ENCODE peak calls at places on chromosomes 1 and 21, in four cellular contexts. One of them, this sample, is unnamed.

GRCh38 chr1:72284084-72284397 is 1.7 kb upstream of the NEGR1 start:
- DNase-seq in anterior cingulate cortex: no peak
- DNase-seq in chondrocyte: no peak
- DNase-seq in activated CD8-positive, alpha-beta memory T cell treated with anti-CD3 and anti-CD28 coated beads for 48 hours: no peak
- DNase-seq in this sample: no peak

GRCh38 chr21:41107602-41108001 is 60.4 kb upstream of the BACE2 start:
- DNase-seq in chondrocyte: no peak
- DNase-seq in activated CD8-positive, alpha-beta memory T cell treated with anti-CD3 and anti-CD28 coated beads for 48 hours: no peak
- DNase-seq in anterior cingulate cortex: no peak
- DNase-seq in this sample: no peak

GRCh38 chr1:110383311-110383990 is 7.4 kb downstream of the SLC16A4 start:
- DNase-seq in chondrocyte: no peak
- DNase-seq in anterior cingulate cortex: no peak
- DNase-seq in activated CD8-positive, alpha-beta memory T cell treated with anti-CD3 and anti-CD28 coated beads for 48 hours: no peak
- DNase-seq in this sample: no peak

GRCh38 chr1:234495231-234495990 is 16.4 kb upstream of the TARBP1 start:
- DNase-seq in activated CD8-positive, alpha-beta memory T cell treated with anti-CD3 and anti-CD28 coated beads for 48 hours: no peak
- DNase-seq in anterior cingulate cortex: no peak
- DNase-seq in chondrocyte: no peak
- DNase-seq in this sample: no peak

GRCh38 chr21:25911730-25912401 is 177.1 kb downstream of the GABPA start:
- DNase-seq in activated CD8-positive, alpha-beta memory T cell treated with anti-CD3 and anti-CD28 coated beads for 48 hours: no peak
- DNase-seq in anterior cingulate cortex: peak; percentile 35
- DNase-seq in chondrocyte: no peak
- DNase-seq in this sample: no peak

GRCh38 chr1:37486680-37487618 is 12.6 kb downstream of the ZC3H12A start:
- DNase-seq in anterior cingulate cortex: peak; percentile 76
- DNase-seq in activated CD8-positive, alpha-beta memory T cell treated with anti-CD3 and anti-CD28 coated beads for 48 hours: peak; percentile 79
- DNase-seq in chondrocyte: no peak
- DNase-seq in this sample: peak; percentile 76

GRCh38 chr21:41899431-41900202 is 20.5 kb upstream of the PRDM15 start:
- DNase-seq in chondrocyte: no peak
- DNase-seq in activated CD8-positive, alpha-beta memory T cell treated with anti-CD3 and anti-CD28 coated beads for 48 hours: no peak
- DNase-seq in anterior cingulate cortex: no peak
- DNase-seq in this sample: no peak

GRCh38 chr1:65459397-65459768 is 38.9 kb downstream of the LEPR start:
- DNase-seq in chondrocyte: no peak
- DNase-seq in anterior cingulate cortex: no peak
- DNase-seq in activated CD8-positive, alpha-beta memory T cell treated with anti-CD3 and anti-CD28 coated beads for 48 hours: no peak
- DNase-seq in this sample: no peak

GRCh38 chr1:48571303-48571987 is 99.4 kb upstream of the SPATA6 start:
- DNase-seq in anterior cingulate cortex: no peak
- DNase-seq in activated CD8-positive, alpha-beta memory T cell treated with anti-CD3 and anti-CD28 coated beads for 48 hours: no peak
- DNase-seq in chondrocyte: no peak
- DNase-seq in this sample: no peak

GRCh38 chr1:28199328-28200233 is 23.1 kb upstream of the PTAFR start:
- DNase-seq in chondrocyte: no peak
- DNase-seq in anterior cingulate cortex: no peak
- DNase-seq in activated CD8-positive, alpha-beta memory T cell treated with anti-CD3 and anti-CD28 coated beads for 48 hours: peak; percentile 31
- DNase-seq in this sample: no peak

GRCh38 chr1:55877440-55878232 is 662.5 kb upstream of the USP24 start:
- DNase-seq in chondrocyte: no peak
- DNase-seq in activated CD8-positive, alpha-beta memory T cell treated with anti-CD3 and anti-CD28 coated beads for 48 hours: no peak
- DNase-seq in anterior cingulate cortex: no peak
- DNase-seq in this sample: no peak

GRCh38 chr21:44911384-44912157 is 9.1 kb downstream of the ITGB2 start:
- DNase-seq in activated CD8-positive, alpha-beta memory T cell treated with anti-CD3 and anti-CD28 coated beads for 48 hours: no peak
- DNase-seq in chondrocyte: no peak
- DNase-seq in anterior cingulate cortex: peak; percentile 67
- DNase-seq in this sample: no peak

GRCh38 chr1:70714149-70714548 is 303.1 kb downstream of the CTH start:
- DNase-seq in anterior cingulate cortex: no peak
- DNase-seq in chondrocyte: no peak
- DNase-seq in activated CD8-positive, alpha-beta memory T cell treated with anti-CD3 and anti-CD28 coated beads for 48 hours: no peak
- DNase-seq in this sample: no peak

GRCh38 chr1:54794401-54795099 is 6.6 kb downstream of the TTC22 start:
- DNase-seq in activated CD8-positive, alpha-beta memory T cell treated with anti-CD3 and anti-CD28 coated beads for 48 hours: no peak
- DNase-seq in anterior cingulate cortex: no peak
- DNase-seq in chondrocyte: no peak
- DNase-seq in this sample: no peak

GRCh38 chr1:54927475-54928240 is 40.7 kb upstream of the DHCR24 start:
- DNase-seq in activated CD8-positive, alpha-beta memory T cell treated with anti-CD3 and anti-CD28 coated beads for 48 hours: no peak
- DNase-seq in anterior cingulate cortex: no peak
- DNase-seq in chondrocyte: no peak
- DNase-seq in this sample: no peak